ENCODE peak calls at places on chromosomes 4 and X, in five cellular contexts. Q is epithelial cell of esophagus; K is CD4-positive, alpha-beta T cell; O is Right ventricle myocardium superior; F is activated CD8-positive, alpha-beta T cell treated with anti-CD3 and anti-CD28 coated beads, Interleukin-2, amount 10 ng/mL, durations not matched to agents 7 days and 5 days. E is an unnamed sample.
A peak's percentile ranks its signal among the peaks of the same experiment; 100 is the strongest.

GRCh38 chrX:115565888-115566287 is 4.9 kb downstream of the PLS3 start:
- DNase-seq in K (no peak), Q (no peak), O (no peak), F (no peak), E (no peak)

GRCh38 chr4:1026115-1026514 is 14.7 kb downstream of the FGFRL1 start:
- DNase-seq in K (no peak), O (no peak), F (peak; percentile 46), Q (peak; percentile 76), E (no peak)

GRCh38 chrX:31497086-31497485 is 425.2 kb upstream of the FTHL17 start:
- DNase-seq in O (no peak), F (no peak), Q (peak; percentile 13), K (no peak), E (no peak)

GRCh38 chr4:159278399-159278798 is 175.5 kb downstream of the RAPGEF2 start:
- DNase-seq in O (no peak), K (no peak), Q (no peak), F (no peak), E (no peak)

GRCh38 chr4:164874791-164875190 is 2.2 kb upstream of the APELA start:
- DNase-seq in F (no peak), Q (peak; percentile 7), O (no peak), K (no peak), E (peak; percentile 17)

GRCh38 chr4:8015512-8015911 is 75.9 kb upstream of the AFAP1 start:
- DNase-seq in Q (peak; percentile 7), K (no peak), F (no peak), O (no peak), E (peak; percentile 15)

GRCh38 chrX:47498411-47498810 is 15.4 kb upstream of the ZNF41 start:
- DNase-seq in O (no peak), Q (no peak), K (no peak), F (no peak), E (no peak)

GRCh38 chrX:71541546-71542022 is 8.7 kb downstream of the OGT start:
- DNase-seq in K (no peak), Q (peak; percentile 59), F (no peak), O (no peak), E (no peak)

GRCh38 chr4:73345399-73345975 is 58.6 kb upstream of the ALB start:
- DNase-seq in F (no peak), Q (no peak), O (no peak), K (no peak), E (no peak)

GRCh38 chr4:173138636-173139035 is 30.0 kb upstream of the GALNT7 start:
- DNase-seq in F (no peak), K (no peak), O (no peak), Q (no peak), E (no peak)

GRCh38 chr4:1056671-1057402 is 45.4 kb downstream of the FGFRL1 start:
- DNase-seq in F (no peak), Q (no peak), K (no peak), O (no peak), E (no peak)

GRCh38 chr4:32117696-32118095 is 1397.5 kb downstream of the PCDH7 start:
- DNase-seq in Q (peak; percentile 14), F (no peak), K (no peak), O (no peak), E (no peak)

GRCh38 chr4:77220841-77221613 is 64.0 kb downstream of the CCNG2 start:
- DNase-seq in Q (peak; percentile 54), F (no peak), K (no peak), O (peak; percentile 57), E (peak; percentile 45)

GRCh38 chr4:82968972-82969371 is 41.7 kb downstream of the LIN54 start:
- DNase-seq in O (no peak), F (no peak), Q (no peak), K (no peak), E (no peak)

E was measured in RWPE1.